ENCODE peak calls at places on chromosomes 4 and X, in ten cellular contexts. O, G, Q, F, W, I, D, K, C and E are unnamed samples.

GRCh38 chr4:21118301-21118700 is 418.0 kb downstream of the PACRGL start:
- DNase-seq in G (no peak), K (no peak), O (no peak), W (no peak), D (no peak), C (no peak), Q (no peak), I (no peak), F (no peak), E (no peak)

GRCh38 chr4:39526810-39527295 is 386 bp downstream of the UGDH start:
- DNase-seq in C (peak), Q (no peak), D (no peak), F (peak), W (no peak), G (no peak), O (no peak), I (no peak), K (no peak), E (no peak)

GRCh38 chr4:656651-657337 is 17.3 kb downstream of the ATP5ME start:
- DNase-seq in C (no peak), K (no peak), W (peak), D (peak), Q (no peak), G (no peak), O (no peak), I (no peak), F (no peak), E (no peak)

GRCh38 chr4:121096629-121097028 is 24.3 kb upstream of the NDNF start:
- DNase-seq in D (peak), K (no peak), Q (no peak), O (no peak), I (no peak), F (peak), C (peak), W (no peak), G (no peak), E (no peak)

GRCh38 chr4:6239968-6240367 is 29.7 kb upstream of the WFS1 start:
- DNase-seq in W (peak), I (no peak), F (no peak), G (no peak), O (no peak), K (peak), D (no peak), C (no peak), Q (no peak), E (no peak)

GRCh38 chr4:54067163-54067562 is 2.8 kb upstream of the CHIC2 start:
- DNase-seq in O (peak), K (no peak), G (peak), Q (no peak), I (peak), W (peak), D (peak), F (peak), C (peak), E (peak)

GRCh38 chrX:35919536-35920309 is at the start of gene CFAP47:
- DNase-seq in Q (no peak), I (no peak), W (no peak), G (no peak), D (no peak), F (no peak), C (peak), O (no peak), K (peak), E (peak)

GRCh38 chrX:65035451-65035779 is 59.2 kb upstream of the ZC4H2 start:
- DNase-seq in W (no peak), I (no peak), K (no peak), F (peak), G (peak), Q (no peak), C (peak), O (no peak), D (peak), E (peak)

GRCh38 chrX:51148848-51149247 is 183.8 kb upstream of the NUDT10 start:
- DNase-seq in D (no peak), Q (no peak), C (peak), G (no peak), I (no peak), K (no peak), O (no peak), F (no peak), W (no peak), E (no peak)

GRCh38 chr4:139783761-139784484 is 118.3 kb downstream of the MGST2 start:
- DNase-seq in O (no peak), C (no peak), F (no peak), I (no peak), K (no peak), G (no peak), D (no peak), W (no peak), Q (no peak), E (no peak)

GRCh38 chr4:153471691-153472080 is 5.5 kb downstream of the TMEM131L start:
- DNase-seq in W (no peak), G (no peak), D (no peak), K (no peak), C (no peak), Q (peak), F (no peak), O (no peak), I (no peak), E (no peak)
- H3K27ac ChIP-seq in W (no peak), G (no peak), D (no peak), K (no peak), C (no peak), Q (peak), F (no peak), O (peak), I (no peak), E (peak)

GRCh38 chrX:19152762-19153161 is 30.5 kb upstream of the ADGRG2 start:
- DNase-seq in Q (no peak), O (peak), C (peak), K (no peak), W (no peak), I (no peak), F (peak), G (no peak), D (peak), E (no peak)
- H3K27ac ChIP-seq in Q (no peak), O (no peak), C (no peak), K (no peak), W (no peak), I (no peak), F (no peak), G (no peak), D (no peak), E (no peak)

GRCh38 chr4:174631901-174632758 is 109.8 kb upstream of the HPGD start:
- DNase-seq in I (peak), O (no peak), G (no peak), K (no peak), D (peak), W (no peak), F (peak), Q (no peak), C (peak), E (no peak)

GRCh38 chr4:174628206-174628605 is 105.9 kb upstream of the HPGD start:
- DNase-seq in I (no peak), D (no peak), W (no peak), O (no peak), G (no peak), Q (no peak), C (no peak), F (no peak), K (no peak), E (no peak)

GRCh38 chr4:174629265-174629664 is 107.0 kb upstream of the HPGD start:
- DNase-seq in Q (no peak), K (no peak), G (no peak), W (no peak), D (peak), C (peak), O (no peak), I (no peak), F (no peak), E (no peak)

GRCh38 chr4:174627473-174627872 is 105.2 kb upstream of the HPGD start:
- DNase-seq in K (no peak), W (no peak), F (no peak), C (peak), I (no peak), D (no peak), G (no peak), Q (no peak), O (no peak), E (no peak)

GRCh38 chr4:174626310-174627022 is 104.2 kb upstream of the HPGD start:
- DNase-seq in W (no peak), K (no peak), Q (no peak), O (no peak), G (no peak), I (no peak), D (no peak), C (no peak), F (no peak), E (no peak)
- H3K27ac ChIP-seq in W (no peak), K (no peak), Q (no peak), O (no peak), G (no peak), I (no peak), D (no peak), C (no peak), F (no peak), E (no peak)

GRCh38 chrX:13763489-13763888 is 28.9 kb downstream of the OFD1 start:
- DNase-seq in D (no peak), F (no peak), I (peak), G (peak), O (no peak), C (no peak), Q (no peak), W (no peak), K (no peak), E (peak)
- H3K27ac ChIP-seq in D (no peak), F (no peak), I (no peak), G (peak), O (no peak), C (no peak), Q (no peak), W (peak), K (peak), E (no peak)

GRCh38 chr4:168496834-168497233 is at the start of gene PALLD:
- DNase-seq in D (no peak), G (peak), K (no peak), W (no peak), O (no peak), I (no peak), C (no peak), Q (no peak), F (peak), E (no peak)
- H3K27ac ChIP-seq in D (no peak), G (peak), K (no peak), W (no peak), O (no peak), I (no peak), C (no peak), Q (no peak), F (no peak), E (no peak)

GRCh38 chrX:24465524-24465850 is 401 bp downstream of the PDK3 start:
- DNase-seq in O (no peak), Q (no peak), G (peak), F (no peak), W (no peak), I (no peak), C (no peak), K (no peak), D (no peak), E (no peak)

GRCh38 chrX:24463077-24463476 is 2.0 kb upstream of the PDK3 start:
- DNase-seq in G (no peak), W (no peak), O (no peak), F (no peak), D (no peak), Q (no peak), C (no peak), I (no peak), K (no peak), E (no peak)

GRCh38 chrX:24464498-24464835 is 619 bp upstream of the PDK3 start:
- DNase-seq in I (no peak), K (no peak), O (no peak), G (no peak), Q (no peak), W (peak), F (no peak), C (no peak), D (no peak), E (no peak)

GRCh38 chrX:24466025-24466424 is 939 bp downstream of the PDK3 start:
- DNase-seq in I (no peak), G (no peak), Q (no peak), K (no peak), O (no peak), W (no peak), C (no peak), D (no peak), F (no peak), E (no peak)

DNA sequence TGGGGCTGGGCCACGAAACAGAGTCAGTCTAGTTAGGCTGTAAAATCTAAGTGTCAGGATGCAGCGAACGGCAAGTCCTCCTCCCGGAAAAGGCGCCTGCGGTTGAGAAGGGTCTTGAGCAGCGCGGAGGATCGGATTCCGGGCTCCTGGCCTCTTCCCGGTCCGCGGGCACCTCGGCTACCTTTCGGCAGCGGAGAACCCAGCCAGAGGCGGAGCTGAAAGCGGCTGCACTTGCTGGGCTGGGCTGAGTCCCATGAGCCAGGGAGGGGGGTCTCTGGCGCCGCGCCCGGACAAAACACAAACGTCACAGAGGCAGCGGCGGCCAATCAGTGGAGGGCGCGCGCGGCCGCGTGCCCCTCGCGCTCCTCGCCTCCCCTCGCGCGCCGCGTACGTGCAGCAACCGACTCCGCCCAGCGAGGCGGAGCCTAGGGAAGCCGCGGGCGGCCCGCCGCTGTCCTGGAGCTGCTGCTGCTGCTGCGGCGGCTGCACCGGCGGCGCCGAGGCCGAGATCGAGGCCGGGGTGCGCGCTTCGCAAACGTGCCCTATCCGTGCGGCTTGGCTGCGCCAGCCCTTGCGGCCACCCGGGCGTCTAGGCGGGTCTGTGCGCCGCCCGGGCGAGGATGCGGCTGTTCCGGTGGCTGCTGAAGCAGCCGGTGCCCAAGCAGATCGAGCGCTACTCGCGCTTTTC is at the start of gene PDK3:
- DNase-seq in W (peak), O (peak), F (peak), G (peak), D (peak), C (peak), I (peak), Q (peak), K (peak), E (peak)
- H3K27ac ChIP-seq in W (peak), O (peak), F (peak), G (peak), D (no peak), C (no peak), I (peak), Q (peak), K (peak), E (peak)

DNA sequence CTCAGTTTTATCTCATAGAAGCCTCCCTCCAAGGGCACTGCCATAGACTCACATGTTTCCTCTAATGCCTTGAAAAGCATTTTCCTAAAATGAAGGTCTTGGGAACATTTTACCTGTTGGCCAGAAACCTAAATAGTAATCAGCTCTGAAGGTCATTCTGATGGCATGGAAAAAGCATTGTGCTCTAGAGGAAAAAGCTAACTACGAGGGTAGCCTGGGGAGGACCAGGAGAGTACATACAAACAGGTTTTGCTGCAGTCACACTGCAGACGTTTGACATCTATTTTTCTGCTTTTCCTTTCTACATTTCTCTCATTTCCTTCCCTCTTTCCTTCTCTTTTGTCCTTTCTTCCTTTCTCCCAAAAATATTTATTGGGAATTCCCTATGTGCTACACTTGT is 103.3 kb upstream of the SORBS2 start:
- DNase-seq in O (no peak), K (no peak), C (no peak), D (no peak), Q (no peak), W (no peak), F (no peak), G (no peak), I (no peak), E (no peak)
- H3K27ac ChIP-seq in O (no peak), K (no peak), C (no peak), D (no peak), Q (no peak), W (no peak), F (peak), G (no peak), I (no peak), E (no peak)

GRCh38 chr4:87493147-87493546 is 36.0 kb downstream of the SPARCL1 start:
- DNase-seq in D (no peak), C (no peak), I (no peak), F (no peak), G (no peak), Q (no peak), O (no peak), K (no peak), W (no peak), E (no peak)

GRCh38 chr4:87489678-87490077 is 39.5 kb downstream of the SPARCL1 start:
- DNase-seq in W (no peak), O (no peak), Q (no peak), K (no peak), I (no peak), G (no peak), D (peak), C (no peak), F (peak), E (no peak)

GRCh38 chr4:87490664-87491369 is 38.4 kb downstream of the SPARCL1 start:
- DNase-seq in W (no peak), K (no peak), D (no peak), G (no peak), Q (no peak), C (no peak), F (no peak), I (no peak), O (no peak), E (no peak)

GRCh38 chr4:87492617-87493016 is 36.6 kb downstream of the SPARCL1 start:
- DNase-seq in I (no peak), D (no peak), F (no peak), Q (no peak), W (no peak), C (no peak), G (no peak), O (no peak), K (no peak), E (no peak)

DNA sequence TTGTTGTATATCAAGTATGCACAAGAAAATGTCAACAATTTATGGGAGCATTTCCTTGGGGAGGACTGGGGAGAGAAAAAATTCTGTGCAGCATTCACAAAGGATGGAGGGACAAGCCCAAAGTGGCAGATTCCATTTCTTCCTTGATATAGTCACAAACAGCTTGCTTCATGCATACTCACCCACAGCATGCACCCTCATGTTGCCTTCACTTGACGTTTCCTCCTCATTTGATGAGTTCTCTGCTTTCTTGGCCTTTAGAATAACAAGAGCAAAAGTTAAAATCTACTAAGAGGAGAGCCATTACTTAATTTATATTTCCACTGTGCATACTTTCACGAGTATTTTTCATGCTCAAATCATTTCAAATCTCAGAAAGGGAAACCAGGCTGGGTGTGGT is 37.7 kb downstream of the SPARCL1 start:
- DNase-seq in W (no peak), Q (no peak), D (no peak), G (no peak), I (no peak), K (no peak), C (no peak), F (no peak), O (no peak), E (no peak)
- H3K27ac ChIP-seq in W (no peak), Q (no peak), D (no peak), G (peak), I (peak), K (no peak), C (no peak), F (no peak), O (no peak), E (peak)

GRCh38 chr4:61202100-61202637 is 2.0 kb downstream of the ADGRL3 start:
- DNase-seq in C (peak), F (no peak), W (peak), O (no peak), G (peak), K (no peak), Q (no peak), D (no peak), I (no peak), E (peak)

GRCh38 chr4:61201562-61202099 is 1.5 kb downstream of the ADGRL3 start:
- DNase-seq in G (peak), D (no peak), W (peak), I (no peak), Q (no peak), F (no peak), K (no peak), C (no peak), O (no peak), E (no peak)

GRCh38 chr4:61200195-61200990 is at the start of gene ADGRL3:
- DNase-seq in D (peak), Q (no peak), C (no peak), I (no peak), K (no peak), F (peak), G (peak), O (no peak), W (peak), E (peak)

GRCh38 chr4:61199869-61200194 is 294 bp upstream of the ADGRL3 start:
- DNase-seq in I (no peak), Q (no peak), G (no peak), K (no peak), F (no peak), C (no peak), W (no peak), D (no peak), O (no peak), E (no peak)

DNA sequence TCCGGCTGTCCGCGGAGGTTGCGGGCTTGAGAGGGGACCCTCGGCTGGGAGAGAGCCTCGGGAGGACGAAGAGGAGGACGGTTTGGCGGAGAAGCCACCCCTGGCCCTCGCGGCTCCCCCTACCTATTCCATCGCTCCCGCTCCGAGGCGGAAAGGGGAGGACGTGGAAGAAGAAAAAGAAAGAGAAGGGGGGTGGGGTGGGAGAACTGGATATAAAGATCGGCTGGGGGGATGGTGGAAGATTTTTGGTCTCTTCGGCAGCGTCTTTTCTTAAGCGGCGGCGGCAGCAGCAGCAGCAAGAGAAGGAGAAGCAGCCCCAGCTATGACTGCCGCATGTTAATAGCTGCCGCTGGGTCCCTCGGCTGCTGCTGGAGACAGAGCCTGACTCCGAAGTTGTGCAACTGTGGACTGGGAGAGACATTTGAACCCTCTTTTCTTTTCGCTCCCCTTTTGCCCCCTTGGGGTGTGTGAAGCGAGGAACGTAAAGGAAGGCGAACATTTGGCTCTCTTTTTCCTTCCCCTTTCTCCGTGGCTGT is 933 bp downstream of the ADGRL3 start:
- DNase-seq in G (peak), W (peak), I (no peak), O (no peak), K (no peak), D (peak), F (peak), C (peak), Q (no peak), E (peak)
- H3K27ac ChIP-seq in G (peak), W (peak), I (no peak), O (no peak), K (no peak), D (no peak), F (no peak), C (no peak), Q (no peak), E (peak)

GRCh38 chrX:72100051-72100755 is 31.5 kb downstream of the RTL5 start:
- DNase-seq in D (no peak), C (peak), Q (peak), I (no peak), F (no peak), G (no peak), O (no peak), K (no peak), W (no peak), E (no peak)

GRCh38 chrX:72100824-72101351 is 30.8 kb downstream of the RTL5 start:
- DNase-seq in O (no peak), I (no peak), K (peak), D (peak), G (no peak), F (no peak), Q (peak), W (no peak), C (no peak), E (no peak)

GRCh38 chrX:72097081-72097480 is 34.6 kb downstream of the RTL5 start:
- DNase-seq in F (no peak), O (no peak), Q (no peak), D (no peak), G (no peak), W (no peak), I (no peak), K (no peak), C (no peak), E (no peak)

GRCh38 chrX:72094894-72095293 is 36.8 kb downstream of the RTL5 start:
- DNase-seq in I (no peak), G (peak), C (no peak), F (peak), O (no peak), W (no peak), Q (peak), K (no peak), D (no peak), E (no peak)

GRCh38 chrX:72095370-72095769 is 36.3 kb downstream of the RTL5 start:
- DNase-seq in Q (no peak), I (no peak), F (no peak), O (no peak), G (no peak), D (no peak), W (no peak), K (no peak), C (no peak), E (no peak)
- H3K27ac ChIP-seq in Q (peak), I (no peak), F (no peak), O (no peak), G (peak), D (no peak), W (no peak), K (peak), C (no peak), E (no peak)